ENCODE peak calls at places on chromosomes 12 and 14, in ten cellular contexts. D is tibial artery; U is T-helper 2 cell; J is stimulated activated CD4-positive, alpha-beta T cell treated with anti-CD3 and anti-CD28 coated beads, Interleukin-2, amount 100 ng/mL, for 24 hours; F is anterior cingulate cortex; P is CD8-positive, alpha-beta memory T cell; M is activated naive CD8-positive, alpha-beta T cell treated with anti-CD3 and anti-CD28 coated beads, Interleukin-2, amount 50 U/mL, for 16 hours; V is naive thymus-derived CD8-positive, alpha-beta T cell; R is stimulated activated CD8-positive, alpha-beta memory T cell treated with anti-CD3 and anti-CD28 coated beads, Interleukin-15, amount 100 ng/mL, for 24 hours; Q is astrocyte of the spinal cord. A is an unnamed sample.

GRCh38 chr12:120662879-120663278 is 22.5 kb downstream of the CABP1 start:
- DNase-seq in D (no peak), U (no peak), J (no peak), F (no peak), P (no peak), M (no peak), V (no peak), R (no peak), Q (no peak), A (no peak)

GRCh38 chr12:128930591-128930990 is 77.3 kb downstream of the GLT1D1 start:
- DNase-seq in D (no peak), U (no peak), J (no peak), F (no peak), P (no peak), M (no peak), V (no peak), R (no peak), Q (no peak), A (no peak)

GRCh38 chr12:57439762-57440266 is 5.2 kb downstream of the INHBC start:
- DNase-seq in D (no peak), U (no peak), J (no peak), F (no peak), P (no peak), M (no peak), V (no peak), R (no peak), Q (no peak), A (no peak)

GRCh38 chr14:32491413-32492016 is 162.4 kb downstream of the AKAP6 start:
- DNase-seq in D (peak), U (no peak), J (no peak), F (no peak), P (no peak), M (no peak), V (no peak), R (no peak), Q (no peak), A (no peak)

GRCh38 chr12:54611715-54612116 is 23.0 kb downstream of the LACRT start:
- DNase-seq in D (no peak), U (no peak), J (no peak), F (no peak), P (no peak), M (no peak), V (no peak), R (no peak), Q (no peak), A (no peak)

GRCh38 chr14:60344751-60345150 is 95.7 kb downstream of the PPM1A start:
- DNase-seq in D (no peak), U (no peak), J (no peak), F (no peak), P (no peak), M (no peak), V (no peak), R (no peak), Q (no peak), A (no peak)

GRCh38 chr12:107488666-107489065 is 196.9 kb upstream of the PWP1 start:
- DNase-seq in D (no peak), U (no peak), J (no peak), F (no peak), P (no peak), M (no peak), V (no peak), R (no peak), Q (peak), A (no peak)

GRCh38 chr12:57046947-57047890 is 2.7 kb downstream of the MYO1A start:
- DNase-seq in D (no peak), U (no peak), J (peak), F (no peak), P (peak), M (peak), V (peak), R (no peak), Q (no peak), A (no peak)

GRCh38 chr14:105495101-105495989 is 4.3 kb downstream of the TEDC1 start:
- DNase-seq in D (no peak), U (no peak), J (no peak), F (no peak), P (no peak), M (no peak), V (no peak), R (no peak), Q (no peak), A (peak)

GRCh38 chr12:128807161-128807724 is 16.5 kb downstream of the SLC15A4 start:
- DNase-seq in D (peak), U (no peak), J (no peak), F (peak), P (no peak), M (no peak), V (no peak), R (no peak), Q (no peak), A (no peak)

GRCh38 chr12:97482153-97482693 is 19.6 kb downstream of the RMST start:
- DNase-seq in D (no peak), U (no peak), J (no peak), F (no peak), P (no peak), M (no peak), V (no peak), R (no peak), Q (no peak), A (no peak)

GRCh38 chr12:81010641-81011040 is 67.2 kb upstream of the ACSS3 start:
- DNase-seq in D (no peak), U (no peak), J (no peak), F (no peak), P (no peak), M (no peak), V (no peak), R (no peak), Q (no peak), A (no peak)

GRCh38 chr12:68773582-68773981 is 27.6 kb downstream of the SLC35E3 start:
- DNase-seq in D (no peak), U (no peak), J (no peak), F (no peak), P (no peak), M (no peak), V (no peak), R (no peak), Q (no peak), A (no peak)

GRCh38 chr14:92863281-92863680 is 59.7 kb upstream of the CHGA start:
- DNase-seq in D (no peak), U (no peak), J (no peak), F (no peak), P (no peak), M (no peak), V (no peak), R (no peak), Q (no peak), A (no peak)

GRCh38 chr12:13443498-13443897 is 247.0 kb downstream of the EMP1 start:
- DNase-seq in D (peak), U (no peak), J (no peak), F (no peak), P (no peak), M (no peak), V (no peak), R (no peak), Q (no peak), A (peak)

GRCh38 chr14:34971801-34972200 is 11.0 kb upstream of the SRP54 start:
- DNase-seq in D (no peak), U (no peak), J (no peak), F (no peak), P (no peak), M (no peak), V (no peak), R (no peak), Q (peak), A (no peak)

GRCh38 chr12:33052141-33053051 is 155.8 kb upstream of the PKP2 start:
- DNase-seq in D (no peak), U (no peak), J (no peak), F (no peak), P (no peak), M (no peak), V (no peak), R (no peak), Q (no peak), A (no peak)

GRCh38 chr14:32372154-32372553 is 43.1 kb downstream of the AKAP6 start:
- DNase-seq in D (no peak), U (no peak), J (no peak), F (no peak), P (no peak), M (no peak), V (no peak), R (no peak), Q (peak), A (no peak)

GRCh38 chr12:47997321-47997720 is 7.0 kb downstream of the COL2A1 start:
- DNase-seq in D (no peak), U (no peak), J (no peak), F (no peak), P (no peak), M (no peak), V (no peak), R (no peak), Q (no peak), A (no peak)

GRCh38 chr12:47481041-47481440 is 224.8 kb downstream of the RPAP3 start:
- DNase-seq in D (no peak), U (no peak), J (no peak), F (no peak), P (no peak), M (no peak), V (no peak), R (no peak), Q (no peak), A (no peak)

GRCh38 chr14:76761198-76761848 is at the start of gene VASH1:
- DNase-seq in D (peak), U (no peak), J (peak), F (peak), P (peak), M (peak), V (peak), R (peak), Q (peak), A (peak)

GRCh38 chr14:44530482-44530881 is 23.4 kb upstream of the FSCB start:
- DNase-seq in D (no peak), U (no peak), J (no peak), F (no peak), P (no peak), M (no peak), V (no peak), R (no peak), Q (no peak), A (no peak)

GRCh38 chr14:57087841-57088240 is 180.9 kb downstream of the EXOC5 start:
- DNase-seq in D (no peak), U (no peak), J (no peak), F (no peak), P (no peak), M (no peak), V (no peak), R (no peak), Q (no peak), A (no peak)

GRCh38 chr14:70152704-70153103 is 36.0 kb downstream of the SLC8A3 start:
- DNase-seq in D (no peak), U (no peak), J (no peak), F (no peak), P (no peak), M (no peak), V (no peak), R (no peak), Q (no peak), A (no peak)

GRCh38 chr14:91369628-91370445 is 47.8 kb downstream of the CCDC88C start:
- DNase-seq in D (no peak), U (no peak), J (peak), F (peak), P (no peak), M (no peak), V (no peak), R (no peak), Q (no peak), A (no peak)

GRCh38 chr14:88468396-88468795 is 82.9 kb downstream of the SPATA7 start:
- DNase-seq in D (no peak), U (no peak), J (no peak), F (no peak), P (no peak), M (no peak), V (no peak), R (no peak), Q (peak), A (no peak)